ENCODE peak calls at places on chromosomes 12 and 14, in six cellular contexts. L is activated naive CD4-positive, alpha-beta T cell; R is HCT116; I is EL; X is ELR; A is GM06990. D is an unnamed sample.

GRCh38 chr12:68953536-68953935 is 20.6 kb upstream of the CPM start:
- DNase-seq in L (no peak), R (no peak), I (no peak), X (no peak), A (no peak), D (no peak)

GRCh38 chr12:106767954-106768501 is 6.5 kb upstream of the RIC8B start:
- DNase-seq in L (no peak), R (no peak), I (peak), X (peak), A (no peak), D (no peak)

GRCh38 chr12:21823581-21823980 is 49.1 kb upstream of the KCNJ8 start:
- DNase-seq in L (no peak), R (no peak), I (no peak), X (no peak), A (no peak), D (no peak)

GRCh38 chr12:447132-447531 is 12.6 kb upstream of the B4GALNT3 start:
- DNase-seq in L (no peak), R (no peak), I (no peak), X (no peak), A (no peak), D (no peak)

GRCh38 chr12:116432321-116432750 is 126.8 kb upstream of the MAP1LC3B2 start:
- DNase-seq in L (no peak), R (no peak), I (peak), X (no peak), A (no peak), D (no peak)

GRCh38 chr12:125289965-125290364 is 224.7 kb downstream of the AACS start:
- DNase-seq in L (no peak), R (no peak), I (no peak), X (no peak), A (no peak), D (no peak)

GRCh38 chr12:946656-947055 is 2.8 kb downstream of the RAD52 start:
- DNase-seq in L (no peak), R (no peak), I (peak), X (peak), A (no peak), D (no peak)

GRCh38 chr14:93299831-93300230 is 33.0 kb downstream of the BTBD7 start:
- DNase-seq in L (no peak), R (no peak), I (no peak), X (no peak), A (no peak), D (no peak)

GRCh38 chr12:95623554-95624170 is 72.4 kb upstream of the USP44 start:
- DNase-seq in L (no peak), R (peak), I (peak), X (peak), A (peak), D (peak)

GRCh38 chr12:57058454-57058853 is 8.5 kb upstream of the MYO1A start:
- DNase-seq in L (no peak), R (no peak), I (no peak), X (no peak), A (no peak), D (no peak)

GRCh38 chr12:59833408-59833807 is 237.6 kb downstream of the SLC16A7 start:
- DNase-seq in L (no peak), R (no peak), I (no peak), X (no peak), A (no peak), D (no peak)

GRCh38 chr14:52190532-52190931 is 77.0 kb upstream of the PTGDR start:
- DNase-seq in L (no peak), R (no peak), I (no peak), X (no peak), A (no peak), D (no peak)

GRCh38 chr12:88775742-88776151 is 195.5 kb upstream of the KITLG start:
- DNase-seq in L (no peak), R (no peak), I (no peak), X (no peak), A (no peak), D (peak)

GRCh38 chr12:49583361-49584094 is 15.6 kb upstream of the MCRS1 start:
- DNase-seq in L (no peak), R (no peak), I (no peak), X (no peak), A (no peak), D (no peak)